ENCODE peak calls at places on chromosomes 11 and 22, in six cellular contexts. K, P, M, T, W and U are unnamed samples.

GRCh38 chr11:118058311-118059230 is 18.3 kb upstream of the TMPRSS4 start:
- DNase-seq in K (no peak), W (no peak), T (no peak), P (no peak), M (no peak), U (peak)

GRCh38 chr11:67071420-67072284 is 15.0 kb downstream of the RHOD start:
- DNase-seq in M (no peak), T (peak), P (peak), K (no peak), W (peak), U (peak)

GRCh38 chr11:73996161-73996747 is 12.6 kb downstream of the UCP3 start:
- DNase-seq in P (no peak), T (no peak), W (no peak), M (no peak), K (no peak), U (no peak)

GRCh38 chr22:30381250-30381649 is 6.0 kb downstream of the RNF215 start:
- DNase-seq in K (no peak), M (no peak), P (no peak), W (no peak), T (no peak), U (no peak)

GRCh38 chr22:19687561-19688300 is 26.6 kb upstream of the SEPTIN5 start:
- DNase-seq in P (peak), K (no peak), W (no peak), M (no peak), T (no peak), U (no peak)

GRCh38 chr11:16902182-16902581 is 112.0 kb downstream of the PLEKHA7 start:
- DNase-seq in T (peak), W (peak), K (no peak), P (no peak), M (no peak), U (no peak)

GRCh38 chr22:20634560-20635226 is 127.3 kb downstream of the MED15 start:
- DNase-seq in P (no peak), W (no peak), T (no peak), K (no peak), M (no peak), U (no peak)

GRCh38 chr11:107801641-107802040 is 56.9 kb downstream of the SLC35F2 start:
- DNase-seq in T (no peak), P (no peak), M (no peak), K (no peak), W (no peak), U (no peak)

GRCh38 chr11:62034045-62034355 is 66.6 kb upstream of the FTH1 start:
- DNase-seq in K (no peak), T (no peak), M (no peak), W (no peak), P (no peak), U (no peak)

GRCh38 chr11:120789391-120789790 is 234.5 kb upstream of the TBCEL start:
- DNase-seq in W (no peak), P (no peak), M (no peak), K (no peak), T (no peak), U (no peak)

GRCh38 chr11:66126808-66127555 is 56.9 kb downstream of the PACS1 start:
- DNase-seq in M (no peak), W (peak), T (peak), K (no peak), P (no peak), U (no peak)

GRCh38 chr11:17905477-17905876 is 107.4 kb downstream of the SERGEF start:
- DNase-seq in M (no peak), T (no peak), W (no peak), P (no peak), K (no peak), U (no peak)

GRCh38 chr22:37601203-37601539 is 7.5 kb upstream of the GGA1 start:
- DNase-seq in T (no peak), M (no peak), K (no peak), W (no peak), P (no peak), U (no peak)

GRCh38 chr22:43207849-43208702 is 21.1 kb upstream of the TTLL12 start:
- DNase-seq in T (no peak), W (no peak), M (no peak), K (no peak), P (no peak), U (no peak)

GRCh38 chr11:124895471-124895971 is 2.1 kb downstream of the ROBO4 start:
- DNase-seq in W (no peak), T (no peak), M (no peak), K (no peak), P (no peak), U (no peak)

GRCh38 chr11:12478743-12479142 is 101.4 kb downstream of the PARVA start:
- DNase-seq in K (no peak), P (no peak), T (peak), W (no peak), M (no peak), U (no peak)

GRCh38 chr11:33984682-33985389 is 66.7 kb upstream of the CAPRIN1 start:
- DNase-seq in K (no peak), M (no peak), P (no peak), W (no peak), T (no peak), U (no peak)

GRCh38 chr11:69801513-69802335 is 17.5 kb downstream of the FGF3 start:
- DNase-seq in W (no peak), T (no peak), P (peak), K (peak), M (no peak), U (peak)

GRCh38 chr11:43537831-43538230 is 142.7 kb upstream of the HSD17B12 start:
- DNase-seq in M (no peak), W (no peak), K (no peak), P (no peak), T (no peak), U (no peak)

GRCh38 chr11:118894192-118894591 is 10.5 kb downstream of the CXCR5 start:
- DNase-seq in K (no peak), T (no peak), P (no peak), M (no peak), W (no peak), U (no peak)

GRCh38 chr11:62400760-62401159 is 18.1 kb upstream of the SCGB1A1 start:
- DNase-seq in T (peak), W (peak), M (peak), P (no peak), K (no peak), U (no peak)

GRCh38 chr11:92663539-92663938 is 305.9 kb upstream of the MTNR1B start:
- DNase-seq in T (no peak), W (no peak), M (no peak), P (no peak), K (no peak), U (no peak)

GRCh38 chr22:47160781-47161520 is 398.5 kb downstream of the TBC1D22A start:
- DNase-seq in W (no peak), P (no peak), K (no peak), T (no peak), M (no peak), U (no peak)

GRCh38 chr11:102730036-102730815 is 5.5 kb upstream of the MMP8 start:
- DNase-seq in T (peak), P (no peak), W (no peak), K (no peak), M (peak), U (no peak)

GRCh38 chr11:14373941-14374646 is 15.1 kb upstream of the RRAS2 start:
- DNase-seq in T (peak), M (no peak), W (peak), K (no peak), P (peak), U (no peak)

GRCh38 chr22:36417281-36417686 is 29.5 kb upstream of the MYH9 start:
- DNase-seq in M (no peak), W (peak), P (peak), T (peak), K (no peak), U (no peak)

GRCh38 chr11:17743026-17743807 is 8.6 kb downstream of the KCNC1 start:
- DNase-seq in M (no peak), T (no peak), P (no peak), K (no peak), W (no peak), U (peak)

DNA sequence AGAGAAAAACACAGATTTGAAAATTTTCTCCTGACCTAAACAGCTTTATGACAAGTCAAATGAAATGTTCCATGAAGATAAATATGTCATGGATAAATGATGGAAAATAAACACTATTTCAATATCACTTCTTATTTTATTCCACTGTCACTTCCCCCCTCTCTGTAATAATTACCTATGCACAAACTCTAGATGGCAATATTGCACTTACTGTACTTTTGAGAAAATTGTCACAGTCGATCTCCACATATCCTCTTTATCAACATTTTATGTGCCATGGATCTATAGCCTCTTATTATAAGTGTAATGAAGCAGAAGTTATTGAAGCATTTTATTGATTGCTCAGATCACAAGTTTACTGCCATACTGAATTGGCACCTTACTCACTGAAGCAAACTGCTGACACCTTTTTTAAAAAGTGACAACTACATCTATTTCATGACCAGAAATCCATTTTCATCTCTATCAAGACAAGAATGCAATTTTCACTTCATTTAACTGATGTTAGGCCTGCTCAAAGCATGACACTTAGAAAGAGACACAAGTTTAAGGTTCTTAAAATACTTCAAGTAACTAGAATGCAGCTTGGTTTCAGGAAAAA is 133.4 kb downstream of the DCDC1 start:
- DNase-seq in M (no peak), P (no peak), W (peak), K (no peak), T (no peak), U (no peak)
- TF ChIP-seq CTCF in M (peak), P (no peak), W (peak), K (peak), T (peak), U (peak)

DNA sequence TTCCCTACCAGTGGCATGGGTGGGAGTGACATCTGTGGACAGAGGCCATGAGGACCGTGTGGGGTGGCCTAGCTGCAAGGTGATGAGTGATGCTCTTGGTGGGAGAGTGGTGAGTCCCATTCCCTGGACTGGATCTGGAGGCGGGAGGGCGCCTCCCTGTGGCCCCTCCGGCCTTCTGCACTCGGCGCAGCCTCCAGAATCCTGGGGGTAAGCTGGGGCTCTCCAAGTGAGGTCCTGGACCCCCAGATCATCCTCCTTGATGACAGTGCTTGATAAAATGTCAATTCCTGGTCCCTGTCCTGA is 32.3 kb upstream of the PRR5 start:
- DNase-seq in W (no peak), P (no peak), M (no peak), T (peak), K (no peak), U (peak)
- TF ChIP-seq CTCF in W (peak), P (peak), M (peak), T (peak), K (peak), U (no peak)

GRCh38 chr11:78325274-78325781 is 92.3 kb downstream of the GAB2 start:
- DNase-seq in M (no peak), W (no peak), K (no peak), P (no peak), T (no peak), U (no peak)
- TF ChIP-seq CTCF in M (no peak), W (no peak), K (no peak), P (no peak), T (no peak), U (no peak)

GRCh38 chr11:44566952-44567875 is 1.8 kb downstream of the CD82 start:
- DNase-seq in W (no peak), K (no peak), P (no peak), M (no peak), T (no peak), U (no peak)
- TF ChIP-seq CTCF in W (peak), K (no peak), P (no peak), M (peak), T (peak), U (no peak)

GRCh38 chr11:1233351-1234053 is 10.6 kb downstream of the MUC5B start:
- DNase-seq in T (no peak), P (peak), W (no peak), M (no peak), K (no peak), U (peak)
- TF ChIP-seq CTCF in T (no peak), P (peak), W (no peak), M (no peak), K (no peak), U (peak)

GRCh38 chr11:87743002-87743401 is 432.2 kb downstream of the RAB38 start:
- DNase-seq in W (no peak), M (no peak), P (no peak), T (no peak), K (no peak), U (no peak)
- TF ChIP-seq CTCF in W (no peak), M (no peak), P (no peak), T (no peak), K (no peak), U (peak)

DNA sequence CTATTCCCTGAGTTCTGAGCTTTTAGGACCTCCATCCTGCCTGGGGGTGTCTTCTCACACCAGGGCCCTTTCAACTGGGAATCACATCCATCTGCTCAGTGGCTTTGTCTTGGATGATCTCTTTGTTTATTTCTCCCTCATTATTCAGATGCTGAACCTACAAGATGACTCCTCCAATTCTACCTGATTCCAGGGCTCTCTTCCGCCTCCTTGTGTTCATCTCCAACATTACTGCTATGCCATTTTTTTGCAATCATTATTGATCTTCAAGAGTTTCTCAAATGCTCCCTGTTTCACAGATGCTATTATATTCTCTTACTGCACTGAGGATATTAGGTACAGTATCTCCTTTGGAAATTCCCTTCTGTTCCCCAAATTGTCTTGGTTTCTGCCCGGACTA is 307.7 kb downstream of the SHANK2 start:
- DNase-seq in K (no peak), W (no peak), M (no peak), T (no peak), P (no peak), U (no peak)
- TF ChIP-seq CTCF in K (no peak), W (no peak), M (no peak), T (peak), P (no peak), U (peak)

DNA sequence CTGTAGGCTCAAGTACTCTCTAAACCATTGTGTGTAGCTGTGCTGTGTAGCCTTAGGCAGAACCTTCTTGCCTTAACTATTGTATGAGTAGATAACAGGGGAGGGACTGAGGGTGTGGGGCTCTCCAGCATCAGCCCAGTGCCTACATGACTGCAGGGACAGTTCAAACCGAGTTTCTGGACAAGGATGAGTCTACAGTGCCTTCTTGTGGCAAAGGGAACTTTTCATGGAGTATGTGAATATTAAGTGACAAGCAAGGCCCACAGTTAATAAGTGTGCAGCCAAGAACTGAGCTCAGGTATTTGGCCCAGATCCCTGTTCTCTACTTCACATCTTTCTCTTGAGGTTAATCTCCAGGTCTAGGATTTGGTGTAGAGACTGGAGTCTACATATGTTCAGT is 424.4 kb upstream of the LARGE1 start:
- DNase-seq in K (no peak), W (no peak), T (no peak), P (no peak), M (no peak), U (no peak)
- TF ChIP-seq CTCF in K (no peak), W (no peak), T (no peak), P (no peak), M (no peak), U (no peak)

GRCh38 chr22:22702159-22702873 is 57.9 kb downstream of the GGTLC2 start:
- DNase-seq in W (no peak), M (no peak), P (peak), K (no peak), T (no peak), U (peak)
- TF ChIP-seq CTCF in W (peak), M (peak), P (peak), K (peak), T (no peak), U (peak)